ENCODE peak calls at places on chromosomes 5 and 9, in ten cellular contexts. W is HCT116, X is thyroid gland, F is AG09309, D is lung, V is psoas muscle, L is kidney epithelial cell, K is body of pancreas, P is colonic mucosa, U is Peyer's patch. A is an unnamed sample.

GRCh38 chr5:133713746-133714145 is 101.4 kb upstream of the FSTL4 start:
- DNase-seq in F (no peak), L (no peak), W (no peak), U (no peak), D (no peak), P (no peak), V (no peak), K (no peak), X (no peak), A (no peak)

GRCh38 chr9:88106492-88106891 is 31.8 kb downstream of the SPATA31C2 start:
- DNase-seq in W (peak), F (peak), D (no peak), P (peak), K (peak), V (no peak), L (no peak), X (peak), U (no peak), A (no peak)

GRCh38 chr9:77588319-77588937 is 59.7 kb downstream of the GNA14 start:
- DNase-seq in K (no peak), W (no peak), P (no peak), X (no peak), D (no peak), F (peak), L (peak), U (no peak), V (no peak), A (no peak)

GRCh38 chr9:22227986-22228385 is 218.6 kb upstream of the DMRTA1 start:
- DNase-seq in W (no peak), X (no peak), P (no peak), D (no peak), K (no peak), L (no peak), F (no peak), V (no peak), U (no peak), A (no peak)

GRCh38 chr5:90741022-90741564 is 182.5 kb downstream of the ADGRV1 start:
- DNase-seq in X (no peak), W (no peak), D (no peak), L (no peak), K (no peak), F (no peak), V (no peak), U (no peak), P (no peak), A (no peak)

GRCh38 chr9:26310294-26310693 is 582.3 kb downstream of the CAAP1 start:
- DNase-seq in L (peak), P (no peak), V (no peak), U (no peak), K (no peak), X (no peak), F (no peak), W (no peak), D (no peak), A (no peak)

GRCh38 chr5:157575096-157575872 is at the start of gene ADAM19:
- DNase-seq in L (no peak), U (peak), P (no peak), D (peak), X (peak), V (peak), F (no peak), W (no peak), K (peak), A (peak)

GRCh38 chr5:41686767-41687166 is 176.4 kb upstream of the PLCXD3 start:
- DNase-seq in D (no peak), P (no peak), L (no peak), W (no peak), U (no peak), X (no peak), K (no peak), F (no peak), V (no peak), A (no peak)

GRCh38 chr5:67115238-67115637 is 81.4 kb downstream of the CD180 start:
- DNase-seq in W (no peak), F (no peak), D (no peak), K (no peak), P (no peak), U (no peak), X (no peak), L (no peak), V (no peak), A (no peak)

GRCh38 chr5:33806736-33807442 is 84.9 kb downstream of the ADAMTS12 start:
- DNase-seq in D (no peak), W (no peak), F (peak), P (no peak), K (no peak), X (no peak), U (no peak), L (no peak), V (no peak), A (no peak)

GRCh38 chr5:42579320-42579719 is 156.1 kb downstream of the GHR start:
- DNase-seq in V (no peak), K (no peak), F (no peak), W (no peak), U (no peak), P (no peak), L (no peak), D (no peak), X (no peak), A (no peak)

DNA sequence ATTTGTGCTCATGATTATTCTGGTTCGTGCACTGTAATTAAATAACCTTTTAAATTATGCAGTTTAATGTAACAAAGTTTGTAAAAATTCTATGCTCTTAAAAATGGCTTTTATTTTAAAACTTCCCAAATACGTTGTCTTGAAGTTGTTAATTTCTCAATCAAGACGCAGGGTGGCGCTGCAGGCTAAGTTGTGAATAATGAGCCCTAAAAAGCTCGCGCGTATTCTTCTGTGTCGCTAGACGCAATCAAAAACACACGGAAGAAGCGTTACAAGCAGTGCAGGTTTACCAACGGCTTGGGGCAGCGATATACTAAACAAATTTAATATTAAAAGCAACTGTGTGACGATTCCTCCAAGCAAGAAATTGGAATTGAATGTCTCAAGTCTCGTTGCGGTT is at the start of gene PCDHB4:
- DNase-seq in W (no peak), P (no peak), L (no peak), X (no peak), D (no peak), U (no peak), K (peak), V (peak), F (no peak), A (no peak)
- TF ChIP-seq CTCF in W (no peak), P (no peak), L (no peak), X (no peak), D (no peak), U (no peak), K (no peak), V (peak), F (peak), A (no peak)

GRCh38 chr5:4511996-4512656 is 628.0 kb upstream of the ADAMTS16 start:
- DNase-seq in W (no peak), V (no peak), K (peak), F (no peak), X (peak), P (no peak), U (no peak), L (peak), D (peak), A (no peak)
- TF ChIP-seq CTCF in W (no peak), V (no peak), K (peak), F (no peak), X (peak), P (no peak), U (no peak), L (peak), D (no peak), A (no peak)

GRCh38 chr5:131164931-131165727 is at the start of gene HINT1:
- DNase-seq in L (peak), P (peak), X (peak), U (peak), F (peak), D (peak), V (peak), W (peak), K (peak), A (peak)
- TF ChIP-seq CTCF in L (peak), P (no peak), X (peak), U (no peak), F (no peak), D (no peak), V (no peak), W (no peak), K (no peak), A (peak)

DNA sequence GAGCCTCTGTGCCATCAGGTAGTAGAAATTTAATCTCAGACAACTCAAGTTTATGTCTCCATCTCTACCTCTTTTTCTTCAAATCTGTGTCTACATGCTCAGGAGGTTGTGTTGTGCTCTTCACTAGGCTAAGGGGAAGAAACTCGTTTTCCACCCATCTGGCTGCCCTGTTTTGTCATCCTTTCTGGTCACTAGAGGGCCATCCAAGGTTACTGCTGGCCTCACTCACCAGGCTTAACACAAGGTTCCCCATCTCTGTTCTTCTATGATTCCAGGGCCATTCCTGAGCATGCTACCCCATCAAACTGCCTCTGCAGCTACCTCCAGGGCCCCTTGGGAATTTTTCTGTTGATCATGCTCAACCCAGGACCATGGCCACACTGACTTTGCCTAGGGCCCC is 213.3 kb upstream of the FBXL7 start:
- DNase-seq in K (no peak), U (no peak), W (no peak), V (no peak), X (no peak), P (no peak), L (no peak), F (no peak), D (no peak), A (no peak)
- TF ChIP-seq CTCF in K (no peak), U (no peak), W (no peak), V (no peak), X (no peak), P (no peak), L (no peak), F (no peak), D (no peak), A (no peak)

GRCh38 chr9:92138157-92138959 is 23.1 kb upstream of the SPTLC1 start:
- DNase-seq in F (no peak), X (peak), U (peak), D (peak), P (peak), L (no peak), V (peak), W (no peak), K (peak), A (peak)
- TF ChIP-seq CTCF in F (peak), X (peak), U (peak), D (peak), P (peak), L (peak), V (peak), W (peak), K (peak), A (peak)

GRCh38 chr5:165457854-165458481 is 1952.5 kb downstream of the MAT2B start:
- DNase-seq in F (no peak), U (no peak), X (no peak), K (peak), V (no peak), D (no peak), W (no peak), P (no peak), L (no peak), A (no peak)
- TF ChIP-seq CTCF in F (no peak), U (no peak), X (no peak), K (peak), V (no peak), D (peak), W (peak), P (peak), L (peak), A (peak)

DNA sequence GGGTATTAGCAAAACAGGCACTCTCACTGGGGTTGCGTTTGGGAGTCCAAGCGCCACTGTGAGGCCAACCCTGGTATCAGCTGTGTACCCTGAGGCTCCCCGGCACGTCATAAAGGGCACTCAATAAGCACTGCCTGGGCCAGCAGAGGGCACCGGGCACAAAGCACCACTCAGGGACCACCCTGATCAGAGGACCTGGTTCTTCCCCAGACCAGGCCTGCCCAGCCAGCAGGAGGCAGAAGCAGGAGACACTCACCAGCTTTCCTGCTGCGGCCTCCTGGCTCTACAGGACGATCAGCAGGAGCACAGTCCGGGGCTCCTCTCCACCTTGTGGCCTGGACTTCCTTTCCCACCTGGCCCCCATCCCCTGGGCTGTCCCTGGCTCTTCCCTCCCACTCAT is 12.6 kb downstream of the MGAT1 start:
- DNase-seq in K (no peak), L (no peak), F (no peak), W (no peak), X (no peak), D (no peak), P (peak), U (no peak), V (no peak), A (no peak)
- TF ChIP-seq CTCF in K (no peak), L (peak), F (no peak), W (peak), X (no peak), D (no peak), P (no peak), U (no peak), V (no peak), A (peak)

GRCh38 chr5:135478938-135479337 is 26.8 kb upstream of the TIFAB start:
- DNase-seq in F (no peak), D (no peak), W (no peak), U (no peak), V (no peak), K (no peak), L (no peak), P (no peak), X (no peak), A (no peak)
- TF ChIP-seq CTCF in F (no peak), D (no peak), W (no peak), U (no peak), V (no peak), K (no peak), L (no peak), P (no peak), X (no peak), A (no peak)

GRCh38 chr5:385321-385720 is 57.7 kb upstream of the EXOC3 start:
- DNase-seq in W (no peak), K (no peak), X (no peak), U (no peak), L (no peak), F (no peak), P (no peak), D (no peak), V (no peak), A (no peak)
- TF ChIP-seq CTCF in W (no peak), K (no peak), X (no peak), U (no peak), L (no peak), F (no peak), P (no peak), D (no peak), V (no peak), A (no peak)

A was measured in GM06990.